ENCODE peak calls at places on chromosomes 13 and 19, in six cellular contexts. One of them, this sample, is unnamed.

GRCh38 chr13:32409561-32410440 is 18.1 kb downstream of the N4BP2L1 start:
- DNase-seq in breast epithelium: no peak
- DNase-seq in astrocyte of the spinal cord: peak; percentile 63
- DNase-seq in colonic mucosa: no peak
- DNase-seq in left ventricle myocardium inferior: peak; percentile 42
- DNase-seq in heart left ventricle: peak; percentile 51
- DNase-seq in this sample: no peak

GRCh38 chr13:108495686-108496363 is 133.6 kb upstream of the MYO16 start:
- DNase-seq in breast epithelium: no peak
- DNase-seq in colonic mucosa: no peak
- DNase-seq in heart left ventricle: no peak
- DNase-seq in astrocyte of the spinal cord: peak; percentile 39
- DNase-seq in left ventricle myocardium inferior: no peak
- DNase-seq in this sample: no peak

GRCh38 chr13:33175991-33176390 is 109.6 kb downstream of the STARD13 start:
- DNase-seq in heart left ventricle: no peak
- DNase-seq in colonic mucosa: no peak
- DNase-seq in left ventricle myocardium inferior: no peak
- DNase-seq in astrocyte of the spinal cord: no peak
- DNase-seq in breast epithelium: no peak
- DNase-seq in this sample: no peak

GRCh38 chr19:15156391-15156790 is 44.4 kb downstream of the NOTCH3 start:
- DNase-seq in left ventricle myocardium inferior: no peak
- DNase-seq in colonic mucosa: no peak
- DNase-seq in astrocyte of the spinal cord: no peak
- DNase-seq in breast epithelium: no peak
- DNase-seq in heart left ventricle: no peak
- DNase-seq in this sample: no peak

GRCh38 chr13:100610399-100611347 is 22.1 kb upstream of the GGACT start:
- DNase-seq in heart left ventricle: no peak
- DNase-seq in left ventricle myocardium inferior: no peak
- DNase-seq in breast epithelium: no peak
- DNase-seq in astrocyte of the spinal cord: no peak
- DNase-seq in colonic mucosa: no peak
- DNase-seq in this sample: no peak

GRCh38 chr13:41802033-41802683 is 158.8 kb downstream of the VWA8 start:
- DNase-seq in left ventricle myocardium inferior: no peak
- DNase-seq in heart left ventricle: no peak
- DNase-seq in astrocyte of the spinal cord: no peak
- DNase-seq in breast epithelium: no peak
- DNase-seq in colonic mucosa: no peak
- DNase-seq in this sample: no peak

GRCh38 chr19:15249912-15250634 is 17.8 kb upstream of the EPHX3 start:
- DNase-seq in colonic mucosa: peak; percentile 42
- DNase-seq in astrocyte of the spinal cord: peak; percentile 92
- DNase-seq in heart left ventricle: peak; percentile 84
- DNase-seq in breast epithelium: no peak
- DNase-seq in left ventricle myocardium inferior: peak; percentile 65
- DNase-seq in this sample: no peak

GRCh38 chr19:48614436-48615144 is at the start of gene FAM83E:
- DNase-seq in colonic mucosa: peak; percentile 98
- DNase-seq in astrocyte of the spinal cord: no peak
- DNase-seq in heart left ventricle: no peak
- DNase-seq in breast epithelium: no peak
- DNase-seq in left ventricle myocardium inferior: no peak
- DNase-seq in this sample: no peak

GRCh38 chr19:4130635-4131438 is 6.9 kb upstream of the MAP2K2 start:
- DNase-seq in breast epithelium: no peak
- DNase-seq in heart left ventricle: no peak
- DNase-seq in left ventricle myocardium inferior: no peak
- DNase-seq in astrocyte of the spinal cord: peak; percentile 77
- DNase-seq in colonic mucosa: no peak
- DNase-seq in this sample: no peak

GRCh38 chr19:29591670-29592069 is 14.4 kb upstream of the POP4 start:
- DNase-seq in breast epithelium: peak; percentile 43
- DNase-seq in colonic mucosa: no peak
- DNase-seq in left ventricle myocardium inferior: no peak
- DNase-seq in astrocyte of the spinal cord: no peak
- DNase-seq in heart left ventricle: no peak
- DNase-seq in this sample: no peak

GRCh38 chr13:21980049-21980448 is 309.2 kb downstream of the FGF9 start:
- DNase-seq in heart left ventricle: no peak
- DNase-seq in left ventricle myocardium inferior: no peak
- DNase-seq in colonic mucosa: no peak
- DNase-seq in breast epithelium: no peak
- DNase-seq in astrocyte of the spinal cord: no peak
- DNase-seq in this sample: no peak

GRCh38 chr13:23443878-23444277 is 10.4 kb upstream of the SACS start:
- DNase-seq in astrocyte of the spinal cord: no peak
- DNase-seq in colonic mucosa: no peak
- DNase-seq in left ventricle myocardium inferior: no peak
- DNase-seq in heart left ventricle: no peak
- DNase-seq in breast epithelium: no peak
- DNase-seq in this sample: no peak

GRCh38 chr13:47705185-47705584 is 295.9 kb downstream of the SUCLA2 start:
- DNase-seq in colonic mucosa: no peak
- DNase-seq in breast epithelium: no peak
- DNase-seq in heart left ventricle: no peak
- DNase-seq in astrocyte of the spinal cord: peak; percentile 13
- DNase-seq in left ventricle myocardium inferior: no peak
- DNase-seq in this sample: no peak

GRCh38 chr13:62418872-62419271 is 1003.2 kb upstream of the PCDH20 start:
- DNase-seq in colonic mucosa: no peak
- DNase-seq in heart left ventricle: no peak
- DNase-seq in astrocyte of the spinal cord: peak; percentile 10
- DNase-seq in breast epithelium: no peak
- DNase-seq in left ventricle myocardium inferior: no peak
- DNase-seq in this sample: no peak

GRCh38 chr13:62931901-62932883 is 1516.5 kb upstream of the PCDH20 start:
- DNase-seq in colonic mucosa: no peak
- DNase-seq in heart left ventricle: no peak
- DNase-seq in left ventricle myocardium inferior: no peak
- DNase-seq in astrocyte of the spinal cord: peak; percentile 47
- DNase-seq in breast epithelium: no peak
- DNase-seq in this sample: no peak

GRCh38 chr19:33580645-33581037 is 41.1 kb upstream of the CHST8 start:
- DNase-seq in breast epithelium: no peak
- DNase-seq in astrocyte of the spinal cord: no peak
- DNase-seq in left ventricle myocardium inferior: no peak
- DNase-seq in heart left ventricle: no peak
- DNase-seq in colonic mucosa: no peak
- DNase-seq in this sample: no peak

GRCh38 chr13:87810391-87810801 is 139.2 kb downstream of the SLITRK5 start:
- DNase-seq in colonic mucosa: no peak
- DNase-seq in left ventricle myocardium inferior: no peak
- DNase-seq in astrocyte of the spinal cord: no peak
- DNase-seq in breast epithelium: no peak
- DNase-seq in heart left ventricle: no peak
- DNase-seq in this sample: no peak

GRCh38 chr19:18481505-18482222 is 40.2 kb downstream of the ELL start:
- DNase-seq in astrocyte of the spinal cord: no peak
- DNase-seq in heart left ventricle: no peak
- DNase-seq in colonic mucosa: no peak
- DNase-seq in left ventricle myocardium inferior: no peak
- DNase-seq in breast epithelium: no peak
- DNase-seq in this sample: no peak

GRCh38 chr13:112142401-112142930 is 75.5 kb downstream of the SOX1 start:
- DNase-seq in astrocyte of the spinal cord: no peak
- DNase-seq in breast epithelium: peak; percentile 6
- DNase-seq in colonic mucosa: no peak
- DNase-seq in left ventricle myocardium inferior: no peak
- DNase-seq in heart left ventricle: no peak
- DNase-seq in this sample: no peak

GRCh38 chr13:99361197-99361596 is 54.0 kb upstream of the GPR183 start:
- DNase-seq in heart left ventricle: no peak
- DNase-seq in astrocyte of the spinal cord: peak; percentile 12
- DNase-seq in left ventricle myocardium inferior: no peak
- DNase-seq in colonic mucosa: no peak
- DNase-seq in breast epithelium: no peak
- DNase-seq in this sample: no peak

GRCh38 chr13:25988655-25989054 is 63.2 kb downstream of the SHISA2 start:
- DNase-seq in heart left ventricle: no peak
- DNase-seq in breast epithelium: no peak
- DNase-seq in colonic mucosa: no peak
- DNase-seq in astrocyte of the spinal cord: peak; percentile 37
- DNase-seq in left ventricle myocardium inferior: no peak
- DNase-seq in this sample: no peak

GRCh38 chr13:31208554-31209122 is 8.9 kb downstream of the B3GLCT start:
- DNase-seq in breast epithelium: no peak
- DNase-seq in astrocyte of the spinal cord: no peak
- DNase-seq in colonic mucosa: no peak
- DNase-seq in left ventricle myocardium inferior: no peak
- DNase-seq in heart left ventricle: no peak
- DNase-seq in this sample: no peak

GRCh38 chr19:38842439-38843174 is 7.2 kb downstream of the HNRNPL start:
- DNase-seq in colonic mucosa: no peak
- DNase-seq in left ventricle myocardium inferior: no peak
- DNase-seq in heart left ventricle: no peak
- DNase-seq in astrocyte of the spinal cord: no peak
- DNase-seq in breast epithelium: no peak
- DNase-seq in this sample: no peak

GRCh38 chr19:48539503-48540096 is 12.4 kb upstream of the SULT2B1 start:
- DNase-seq in astrocyte of the spinal cord: peak; percentile 33
- DNase-seq in colonic mucosa: peak; percentile 58
- DNase-seq in breast epithelium: no peak
- DNase-seq in left ventricle myocardium inferior: no peak
- DNase-seq in heart left ventricle: peak; percentile 16
- DNase-seq in this sample: no peak

GRCh38 chr19:38663957-38664502 is 16.6 kb downstream of the ACTN4 start:
- DNase-seq in astrocyte of the spinal cord: no peak
- DNase-seq in heart left ventricle: peak; percentile 56
- DNase-seq in colonic mucosa: no peak
- DNase-seq in breast epithelium: peak; percentile 79
- DNase-seq in left ventricle myocardium inferior: peak; percentile 70
- DNase-seq in this sample: no peak

GRCh38 chr19:6012416-6013170 is 34.7 kb upstream of the RANBP3 start:
- DNase-seq in breast epithelium: no peak
- DNase-seq in heart left ventricle: no peak
- DNase-seq in left ventricle myocardium inferior: no peak
- DNase-seq in astrocyte of the spinal cord: no peak
- DNase-seq in colonic mucosa: no peak
- DNase-seq in this sample: no peak

GRCh38 chr19:17743874-17744273 is 7.4 kb upstream of the FCHO1 start:
- DNase-seq in heart left ventricle: no peak
- DNase-seq in astrocyte of the spinal cord: peak; percentile 29
- DNase-seq in breast epithelium: no peak
- DNase-seq in colonic mucosa: no peak
- DNase-seq in left ventricle myocardium inferior: no peak
- DNase-seq in this sample: no peak

GRCh38 chr13:67224148-67224846 is 5.8 kb downstream of the PCDH9 start:
- DNase-seq in astrocyte of the spinal cord: peak; percentile 89
- DNase-seq in heart left ventricle: peak; percentile 77
- DNase-seq in colonic mucosa: peak; percentile 57
- DNase-seq in left ventricle myocardium inferior: peak; percentile 73
- DNase-seq in breast epithelium: peak; percentile 82
- DNase-seq in this sample: peak; percentile 17

GRCh38 chr19:30307191-30307974 is 64.8 kb upstream of the ZNF536 start:
- DNase-seq in left ventricle myocardium inferior: no peak
- DNase-seq in astrocyte of the spinal cord: no peak
- DNase-seq in colonic mucosa: no peak
- DNase-seq in breast epithelium: no peak
- DNase-seq in heart left ventricle: no peak
- DNase-seq in this sample: no peak

GRCh38 chr13:60230593-60230992 is 66.9 kb upstream of the DIAPH3 start:
- DNase-seq in colonic mucosa: no peak
- DNase-seq in left ventricle myocardium inferior: no peak
- DNase-seq in heart left ventricle: no peak
- DNase-seq in astrocyte of the spinal cord: peak; percentile 16
- DNase-seq in breast epithelium: no peak
- DNase-seq in this sample: no peak

GRCh38 chr13:60221581-60221980 is 57.9 kb upstream of the DIAPH3 start:
- DNase-seq in astrocyte of the spinal cord: no peak
- DNase-seq in heart left ventricle: no peak
- DNase-seq in breast epithelium: no peak
- DNase-seq in left ventricle myocardium inferior: no peak
- DNase-seq in colonic mucosa: no peak
- DNase-seq in this sample: no peak

GRCh38 chr13:60229708-60230272 is 66.1 kb upstream of the DIAPH3 start:
- DNase-seq in breast epithelium: no peak
- DNase-seq in left ventricle myocardium inferior: no peak
- DNase-seq in astrocyte of the spinal cord: no peak
- DNase-seq in colonic mucosa: no peak
- DNase-seq in heart left ventricle: no peak
- DNase-seq in this sample: no peak

GRCh38 chr13:60227168-60227567 is 63.4 kb upstream of the DIAPH3 start:
- DNase-seq in astrocyte of the spinal cord: no peak
- DNase-seq in left ventricle myocardium inferior: no peak
- DNase-seq in heart left ventricle: no peak
- DNase-seq in breast epithelium: no peak
- DNase-seq in colonic mucosa: no peak
- DNase-seq in this sample: no peak

DNA sequence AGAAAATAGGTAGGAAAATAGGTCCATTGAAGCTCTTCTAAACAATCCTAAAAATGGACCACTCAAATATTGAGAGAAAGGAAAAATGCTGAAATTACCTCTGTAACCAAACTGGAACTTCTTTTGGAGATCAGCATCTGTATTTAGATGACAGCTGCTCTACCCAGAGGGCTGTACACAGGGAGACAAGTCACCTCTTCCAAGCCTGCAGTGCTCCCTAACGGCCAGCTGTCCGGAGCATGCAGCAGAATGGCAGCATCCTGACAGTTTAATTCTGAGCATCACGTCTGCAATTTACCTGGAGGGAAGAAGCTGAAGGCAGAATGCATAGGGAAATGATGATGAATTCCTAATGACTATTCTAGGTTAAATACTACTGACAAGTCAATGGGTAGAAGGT is 62.8 kb upstream of the DIAPH3 start:
- DNase-seq in heart left ventricle: no peak
- DNase-seq in colonic mucosa: no peak
- DNase-seq in breast epithelium: no peak
- DNase-seq in left ventricle myocardium inferior: no peak
- DNase-seq in astrocyte of the spinal cord: peak; percentile 6
- DNase-seq in this sample: no peak
- TF ChIP-seq CTCF in heart left ventricle: no peak
- TF ChIP-seq CTCF in colonic mucosa: no peak
- TF ChIP-seq CTCF in breast epithelium: no peak
- TF ChIP-seq CTCF in left ventricle myocardium inferior: peak; percentile 25
- TF ChIP-seq CTCF in astrocyte of the spinal cord: peak; percentile 47
- TF ChIP-seq CTCF in this sample: peak; percentile 37

GRCh38 chr19:47376589-47377144 is 27.6 kb downstream of the DHX34 start:
- DNase-seq in heart left ventricle: no peak
- DNase-seq in left ventricle myocardium inferior: no peak
- DNase-seq in breast epithelium: no peak
- DNase-seq in astrocyte of the spinal cord: no peak
- DNase-seq in colonic mucosa: no peak
- DNase-seq in this sample: no peak
- TF ChIP-seq CTCF in heart left ventricle: no peak
- TF ChIP-seq CTCF in left ventricle myocardium inferior: no peak
- TF ChIP-seq CTCF in breast epithelium: no peak
- TF ChIP-seq CTCF in astrocyte of the spinal cord: no peak
- TF ChIP-seq CTCF in colonic mucosa: no peak
- TF ChIP-seq CTCF in this sample: no peak

GRCh38 chr13:38530492-38530891 is 156.4 kb upstream of the FREM2 start:
- DNase-seq in left ventricle myocardium inferior: no peak
- DNase-seq in breast epithelium: no peak
- DNase-seq in colonic mucosa: no peak
- DNase-seq in heart left ventricle: no peak
- DNase-seq in astrocyte of the spinal cord: peak; percentile 1
- DNase-seq in this sample: no peak
- TF ChIP-seq CTCF in left ventricle myocardium inferior: peak; percentile 58
- TF ChIP-seq CTCF in breast epithelium: no peak
- TF ChIP-seq CTCF in colonic mucosa: no peak
- TF ChIP-seq CTCF in heart left ventricle: no peak
- TF ChIP-seq CTCF in astrocyte of the spinal cord: peak; percentile 9
- TF ChIP-seq CTCF in this sample: no peak

GRCh38 chr13:71115301-71115700 is 751.7 kb downstream of the DACH1 start:
- DNase-seq in colonic mucosa: no peak
- DNase-seq in heart left ventricle: no peak
- DNase-seq in left ventricle myocardium inferior: no peak
- DNase-seq in breast epithelium: no peak
- DNase-seq in astrocyte of the spinal cord: peak; percentile 1
- DNase-seq in this sample: no peak
- TF ChIP-seq CTCF in colonic mucosa: no peak
- TF ChIP-seq CTCF in heart left ventricle: no peak
- TF ChIP-seq CTCF in left ventricle myocardium inferior: no peak
- TF ChIP-seq CTCF in breast epithelium: no peak
- TF ChIP-seq CTCF in astrocyte of the spinal cord: no peak
- TF ChIP-seq CTCF in this sample: no peak

This sample was measured in keratinocyte.